ENCODE peak calls at places on chromosomes 12 and 14, in seven cellular contexts. U is tibial artery, O is adrenal gland, K is sigmoid colon, Q is esophagus squamous epithelium, E is HCT116, A is lung. D is an unnamed sample.

GRCh38 chr14:44935155-44935554 is 26.6 kb downstream of the KLHL28 start:
- DNase-seq in U (no peak), O (no peak), K (no peak), Q (no peak), E (no peak), A (no peak), D (no peak)

GRCh38 chr12:74602881-74603523 is 65.4 kb downstream of the ATXN7L3B start:
- DNase-seq in U (no peak), O (no peak), K (no peak), Q (no peak), E (no peak), A (no peak), D (no peak)

GRCh38 chr14:100076630-100077029 is 11.4 kb downstream of the EVL start:
- DNase-seq in U (peak), O (peak), K (peak), Q (no peak), E (no peak), A (no peak), D (no peak)

GRCh38 chr12:65611396-65611795 is 212.9 kb upstream of the HMGA2 start:
- DNase-seq in U (no peak), O (no peak), K (no peak), Q (no peak), E (no peak), A (no peak), D (no peak)

GRCh38 chr12:124921200-124922008 is 7.0 kb upstream of the UBC start:
- DNase-seq in U (peak), O (peak), K (peak), Q (no peak), E (no peak), A (no peak), D (no peak)

GRCh38 chr14:57686317-57686716 is 179.6 kb downstream of the SLC35F4 start:
- DNase-seq in U (peak), O (no peak), K (no peak), Q (no peak), E (no peak), A (no peak), D (no peak)

GRCh38 chr12:132373967-132374820 is 44.8 kb upstream of the GALNT9 start:
- DNase-seq in U (no peak), O (no peak), K (peak), Q (no peak), E (no peak), A (no peak), D (no peak)

GRCh38 chr12:8572507-8572906 is 31.8 kb upstream of the CLEC4E start:
- DNase-seq in U (no peak), O (no peak), K (no peak), Q (no peak), E (no peak), A (no peak), D (no peak)

GRCh38 chr12:86959766-86960458 is 703.7 kb upstream of the MGAT4C start:
- DNase-seq in U (no peak), O (no peak), K (no peak), Q (no peak), E (no peak), A (no peak), D (no peak)

GRCh38 chr12:104213952-104214351 is 1.6 kb upstream of the TXNRD1 start:
- DNase-seq in U (no peak), O (no peak), K (no peak), Q (no peak), E (no peak), A (no peak), D (peak)

GRCh38 chr14:94372021-94372605 is 16.3 kb downstream of the SERPINA1 start:
- DNase-seq in U (no peak), O (no peak), K (peak), Q (no peak), E (no peak), A (no peak), D (no peak)
- TF ChIP-seq CTCF in U (no peak), O (no peak), K (no peak), Q (no peak), E (peak), A (no peak), D (no peak)

GRCh38 chr12:1972260-1972659 is 32.0 kb downstream of the DCP1B start:
- DNase-seq in U (no peak), O (no peak), K (no peak), Q (no peak), E (no peak), A (no peak), D (peak)

GRCh38 chr12:1972856-1973317 is 31.4 kb downstream of the DCP1B start:
- DNase-seq in U (peak), O (no peak), K (peak), Q (no peak), E (no peak), A (no peak), D (peak)

GRCh38 chr12:1966561-1967211 is 37.6 kb downstream of the DCP1B start:
- DNase-seq in U (no peak), O (no peak), K (peak), Q (no peak), E (no peak), A (no peak), D (no peak)

GRCh38 chr12:1974812-1975211 is 29.4 kb downstream of the DCP1B start:
- DNase-seq in U (no peak), O (no peak), K (no peak), Q (no peak), E (no peak), A (no peak), D (no peak)

GRCh38 chr12:1970331-1970900 is 33.8 kb downstream of the DCP1B start:
- DNase-seq in U (no peak), O (no peak), K (no peak), Q (no peak), E (no peak), A (no peak), D (no peak)
- H3K4me3 ChIP-seq in U (no peak), O (no peak), K (no peak), Q (no peak), E (no peak), A (no peak), D (no peak)

GRCh38 chr14:23094666-23095195 is at the start of gene ACIN1:
- DNase-seq in U (no peak), O (peak), K (peak), Q (no peak), E (peak), A (peak), D (peak)

GRCh38 chr14:23093104-23093503 is 1.8 kb downstream of the ACIN1 start:
- DNase-seq in U (no peak), O (no peak), K (no peak), Q (no peak), E (no peak), A (no peak), D (no peak)

GRCh38 chr14:23095196-23096108 is at the start of gene C14orf119:
- DNase-seq in U (peak), O (peak), K (peak), Q (no peak), E (peak), A (peak), D (peak)

GRCh38 chr14:23093526-23093925 is 1.4 kb downstream of the ACIN1 start:
- DNase-seq in U (no peak), O (no peak), K (no peak), Q (no peak), E (no peak), A (no peak), D (no peak)

GRCh38 chr14:23093993-23094665 is 807 bp downstream of the ACIN1 start:
- DNase-seq in U (no peak), O (no peak), K (no peak), Q (no peak), E (no peak), A (no peak), D (no peak)
- TF ChIP-seq CTCF in U (no peak), O (no peak), K (no peak), Q (peak), E (peak), A (no peak), D (peak)

GRCh38 chr14:22599349-22599748 is 1.2 kb downstream of the ABHD4 start:
- DNase-seq in U (no peak), O (no peak), K (no peak), Q (no peak), E (no peak), A (no peak), D (no peak)
- H3K4me3 ChIP-seq in U (peak), O (no peak), K (peak), Q (peak), E (no peak), A (peak), D (peak)

DNA sequence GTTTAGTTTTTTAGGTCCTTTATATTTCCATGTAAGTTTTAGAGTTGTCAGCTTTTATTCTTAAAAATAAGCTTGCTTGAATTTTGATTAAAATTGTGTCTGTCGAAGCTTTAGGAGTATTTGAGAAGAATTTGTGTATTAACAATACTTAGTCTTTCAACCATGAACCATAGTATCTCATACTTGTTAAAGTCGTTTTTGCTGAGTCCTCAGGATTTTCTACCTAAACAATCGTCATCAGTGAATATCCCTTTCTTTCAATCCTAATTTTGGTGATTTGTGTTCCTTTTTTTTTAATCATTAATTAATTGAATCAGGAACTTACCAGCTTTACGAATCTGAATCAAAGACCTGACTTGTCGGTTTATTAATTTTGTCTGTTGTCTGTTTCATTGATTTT is 18.2 kb downstream of the CAND1 start:
- DNase-seq in U (no peak), O (no peak), K (no peak), Q (no peak), E (no peak), A (no peak), D (no peak)
- TF ChIP-seq CTCF in U (no peak), O (no peak), K (no peak), Q (no peak), E (no peak), A (no peak), D (no peak)

GRCh38 chr12:106739318-106739717 is 35.2 kb upstream of the RIC8B start:
- DNase-seq in U (no peak), O (no peak), K (no peak), Q (no peak), E (no peak), A (no peak), D (no peak)
- H3K4me3 ChIP-seq in U (no peak), O (no peak), K (no peak), Q (no peak), E (no peak), A (no peak), D (no peak)

GRCh38 chr14:77376771-77377501 is at the start of the genes SAMD15 and TMED8:
- DNase-seq in U (peak), O (peak), K (peak), Q (peak), E (peak), A (peak), D (peak)
- TF ChIP-seq CTCF in U (peak), O (peak), K (peak), Q (peak), E (no peak), A (no peak), D (peak)

GRCh38 chr14:105470163-105470811 is 4.3 kb upstream of the CRIP2 start:
- DNase-seq in U (no peak), O (no peak), K (no peak), Q (no peak), E (no peak), A (no peak), D (no peak)
- H3K4me3 ChIP-seq in U (no peak), O (no peak), K (no peak), Q (no peak), E (no peak), A (no peak), D (no peak)

DNA sequence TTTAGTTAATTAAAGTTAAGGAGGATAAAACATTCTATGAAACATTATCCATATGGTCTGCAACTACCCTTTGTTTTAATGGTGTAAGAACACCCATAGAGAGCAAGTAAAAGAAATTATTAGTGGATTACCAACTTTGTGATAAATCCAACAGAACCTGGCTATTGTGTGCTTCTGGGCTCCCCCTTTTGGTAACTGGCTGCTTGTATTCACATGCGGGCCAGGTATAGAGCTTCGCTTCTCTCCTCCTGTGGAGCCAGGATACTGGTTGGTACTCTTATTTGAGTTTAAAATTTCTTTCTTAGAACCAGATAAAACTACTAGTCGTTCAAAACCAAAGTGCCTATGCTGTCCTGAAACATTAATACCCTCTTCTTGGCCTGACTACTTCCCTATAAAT is 81.0 kb downstream of the PTPRR start:
- DNase-seq in U (no peak), O (no peak), K (no peak), Q (no peak), E (no peak), A (no peak), D (no peak)
- TF ChIP-seq CTCF in U (no peak), O (no peak), K (no peak), Q (no peak), E (no peak), A (no peak), D (no peak)

GRCh38 chr14:77197988-77198387 is 16.4 kb downstream of the TMEM63C start:
- DNase-seq in U (no peak), O (no peak), K (peak), Q (no peak), E (no peak), A (no peak), D (no peak)

GRCh38 chr14:77198576-77198975 is 17.0 kb downstream of the TMEM63C start:
- DNase-seq in U (no peak), O (no peak), K (no peak), Q (no peak), E (no peak), A (no peak), D (no peak)

GRCh38 chr14:77194706-77195105 is 13.1 kb downstream of the TMEM63C start:
- DNase-seq in U (no peak), O (no peak), K (peak), Q (no peak), E (no peak), A (no peak), D (no peak)

GRCh38 chr14:77199590-77199989 is 18.0 kb downstream of the TMEM63C start:
- DNase-seq in U (no peak), O (no peak), K (no peak), Q (no peak), E (no peak), A (no peak), D (no peak)

DNA sequence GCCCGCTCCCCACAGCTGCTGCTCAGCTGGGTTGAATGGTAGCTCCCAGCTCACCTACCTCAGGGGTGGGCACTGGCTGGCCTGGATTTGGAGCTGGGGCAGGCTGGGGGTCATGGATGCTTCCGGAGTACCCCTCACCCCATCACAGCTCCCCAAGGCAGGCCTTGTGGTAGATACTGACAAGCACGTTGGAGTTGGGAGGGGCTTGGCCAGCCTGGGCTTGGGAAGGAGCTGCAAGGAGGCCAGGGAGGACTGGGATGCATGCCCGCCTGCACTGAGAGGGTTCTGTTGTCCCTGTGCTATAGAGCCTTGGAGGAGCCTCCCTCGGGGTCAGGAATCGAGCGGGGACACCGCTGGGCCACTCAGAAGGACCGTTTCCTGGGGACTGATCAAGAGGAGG is 14.2 kb downstream of the TMEM63C start:
- DNase-seq in U (no peak), O (no peak), K (peak), Q (no peak), E (no peak), A (no peak), D (no peak)
- H3K4me3 ChIP-seq in U (no peak), O (no peak), K (no peak), Q (no peak), E (no peak), A (no peak), D (no peak)

D was measured in AG04450.